ENCODE peak calls at places on chromosomes 11 and 22, in five cellular contexts. F, L, U, R and Q are unnamed samples.

GRCh38 chr11:12123177-12123576 is 12.8 kb downstream of the MICAL2 start:
- DNase-seq in R (no peak), U (peak), L (no peak), F (no peak), Q (no peak)

GRCh38 chr22:48943567-48944432 is 883.9 kb downstream of the BRD1 start:
- DNase-seq in U (peak), R (no peak), F (no peak), L (no peak), Q (peak)

GRCh38 chr22:31630331-31631329 is 31.4 kb downstream of the PISD start:
- DNase-seq in L (peak), F (peak), U (peak), R (peak), Q (peak)

GRCh38 chr11:64058494-64058893 is 22.8 kb downstream of the FLRT1 start:
- DNase-seq in R (no peak), L (no peak), F (no peak), U (no peak), Q (peak)

GRCh38 chr22:35589071-35589735 is 27.9 kb downstream of the MB start:
- DNase-seq in U (peak), L (no peak), R (no peak), F (no peak), Q (peak)

GRCh38 chr11:75667831-75668507 is 869 bp downstream of the MAP6 start:
- DNase-seq in L (peak), F (no peak), R (peak), U (peak), Q (peak)

GRCh38 chr11:92204731-92205130 is 19.9 kb upstream of the FAT3 start:
- DNase-seq in R (no peak), F (no peak), L (no peak), U (no peak), Q (no peak)

GRCh38 chr11:43282607-43283440 is 29.0 kb upstream of the API5 start:
- DNase-seq in L (peak), F (no peak), R (peak), U (peak), Q (peak)

GRCh38 chr11:120205596-120206161 is 5.2 kb upstream of the OAF start:
- DNase-seq in R (no peak), F (no peak), U (peak), L (no peak), Q (no peak)

GRCh38 chr11:37511425-37511933 is 913.4 kb upstream of the RAG2 start:
- DNase-seq in L (no peak), R (no peak), U (peak), F (no peak), Q (no peak)

GRCh38 chr11:134242376-134242775 is 10.8 kb downstream of the THYN1 start:
- DNase-seq in U (no peak), R (no peak), F (no peak), L (no peak), Q (no peak)

GRCh38 chr11:58006940-58007339 is 16.7 kb upstream of the OR9Q1 start:
- DNase-seq in L (no peak), F (no peak), R (no peak), U (peak), Q (no peak)

GRCh38 chr11:85787809-85788805 is 22.8 kb downstream of the SYTL2 start:
- DNase-seq in L (no peak), U (peak), R (no peak), F (no peak), Q (peak)

GRCh38 chr11:73143126-73143838 is 1.2 kb upstream of the FCHSD2 start:
- DNase-seq in L (peak), U (peak), R (peak), F (peak), Q (no peak)